ENCODE peak calls at places on chromosomes 4 and X, in four cellular contexts. One of them, this sample, is unnamed.

GRCh38 chr4:13529130-13529919 is 15.0 kb downstream of the NKX3-2 start:
- DNase-seq in activated gamma-delta T cell: no peak
- DNase-seq in posterior cingulate gyrus: no peak
- DNase-seq in right cardiac atrium: no peak
- DNase-seq in this sample: no peak

GRCh38 chr4:130559268-130559667 is 1463.3 kb downstream of the C4orf33 start:
- DNase-seq in activated gamma-delta T cell: no peak
- DNase-seq in posterior cingulate gyrus: no peak
- DNase-seq in right cardiac atrium: no peak
- DNase-seq in this sample: no peak

GRCh38 chrX:103910371-103910770 is 52.1 kb upstream of the TMSB15B start:
- DNase-seq in posterior cingulate gyrus: no peak
- DNase-seq in activated gamma-delta T cell: no peak
- DNase-seq in right cardiac atrium: no peak
- DNase-seq in this sample: no peak

GRCh38 chrX:134294548-134294947 is 57.6 kb downstream of the CCDC160 start:
- DNase-seq in right cardiac atrium: no peak
- DNase-seq in activated gamma-delta T cell: no peak
- DNase-seq in posterior cingulate gyrus: no peak
- DNase-seq in this sample: no peak

GRCh38 chr4:8329859-8330761 is 60.6 kb downstream of the HTRA3 start:
- DNase-seq in posterior cingulate gyrus: no peak
- DNase-seq in right cardiac atrium: peak; percentile 61
- DNase-seq in activated gamma-delta T cell: no peak
- DNase-seq in this sample: no peak

GRCh38 chrX:120568047-120568446 is 7.3 kb upstream of the CUL4B start:
- DNase-seq in posterior cingulate gyrus: no peak
- DNase-seq in right cardiac atrium: no peak
- DNase-seq in activated gamma-delta T cell: no peak
- DNase-seq in this sample: no peak

GRCh38 chrX:15815779-15816452 is 25.6 kb downstream of the ZRSR2 start:
- DNase-seq in activated gamma-delta T cell: no peak
- DNase-seq in posterior cingulate gyrus: no peak
- DNase-seq in right cardiac atrium: no peak
- DNase-seq in this sample: no peak

GRCh38 chrX:129779747-129780146 is at the start of gene SASH3:
- DNase-seq in right cardiac atrium: peak; percentile 69
- DNase-seq in posterior cingulate gyrus: no peak
- DNase-seq in activated gamma-delta T cell: peak; percentile 39
- DNase-seq in this sample: no peak

GRCh38 chrX:127313638-127314037 is 494.1 kb downstream of the PRR32 start:
- DNase-seq in right cardiac atrium: no peak
- DNase-seq in activated gamma-delta T cell: no peak
- DNase-seq in posterior cingulate gyrus: no peak
- DNase-seq in this sample: no peak